ENCODE peak calls at places on chromosomes 4 and X, in four cellular contexts. One of them, this sample, is unnamed.

GRCh38 chr4:128917781-128918180 is 108.3 kb downstream of the JADE1 start:
- DNase-seq in adrenal gland: no peak
- DNase-seq in brain microvascular endothelial cell: no peak
- DNase-seq in cardiac fibroblast: no peak
- DNase-seq in this sample: no peak

GRCh38 chrX:123085311-123085940 is 98.7 kb upstream of the GRIA3 start:
- DNase-seq in adrenal gland: no peak
- DNase-seq in cardiac fibroblast: peak
- DNase-seq in brain microvascular endothelial cell: peak
- DNase-seq in this sample: no peak

GRCh38 chr4:118351851-118352827 is 664 bp downstream of the PRSS12 start:
- DNase-seq in cardiac fibroblast: peak
- DNase-seq in brain microvascular endothelial cell: peak
- DNase-seq in adrenal gland: no peak
- DNase-seq in this sample: peak

GRCh38 chrX:133639726-133640125 is 224.4 kb upstream of the GPC4 start:
- DNase-seq in cardiac fibroblast: no peak
- DNase-seq in brain microvascular endothelial cell: no peak
- DNase-seq in adrenal gland: no peak
- DNase-seq in this sample: no peak

GRCh38 chr4:139085141-139085540 is 69.6 kb downstream of the NOCT start:
- DNase-seq in adrenal gland: no peak
- DNase-seq in cardiac fibroblast: peak
- DNase-seq in brain microvascular endothelial cell: no peak
- DNase-seq in this sample: peak

GRCh38 chrX:140672840-140673731 is 36.5 kb upstream of the LINC00632 start:
- DNase-seq in brain microvascular endothelial cell: no peak
- DNase-seq in cardiac fibroblast: no peak
- DNase-seq in adrenal gland: no peak
- DNase-seq in this sample: no peak

GRCh38 chr4:81839347-81840042 is 367.8 kb upstream of the RASGEF1B start:
- DNase-seq in brain microvascular endothelial cell: no peak
- DNase-seq in adrenal gland: no peak
- DNase-seq in cardiac fibroblast: no peak
- DNase-seq in this sample: peak

GRCh38 chr4:177579649-177580048 is 137.4 kb upstream of the AGA start:
- DNase-seq in brain microvascular endothelial cell: no peak
- DNase-seq in cardiac fibroblast: peak
- DNase-seq in adrenal gland: no peak
- DNase-seq in this sample: no peak

GRCh38 chr4:82782626-82783025 is 16.0 kb downstream of the SCD5 start:
- DNase-seq in cardiac fibroblast: no peak
- DNase-seq in adrenal gland: no peak
- DNase-seq in brain microvascular endothelial cell: no peak
- DNase-seq in this sample: peak

GRCh38 chr4:145828802-145829485 is 109.7 kb downstream of the ZNF827 start:
- DNase-seq in adrenal gland: no peak
- DNase-seq in brain microvascular endothelial cell: no peak
- DNase-seq in cardiac fibroblast: no peak
- DNase-seq in this sample: no peak

GRCh38 chr4:17173300-17173699 is 274.9 kb upstream of the LDB2 start:
- DNase-seq in cardiac fibroblast: no peak
- DNase-seq in brain microvascular endothelial cell: no peak
- DNase-seq in adrenal gland: no peak
- DNase-seq in this sample: no peak
- TF ChIP-seq CTCF in cardiac fibroblast: peak
- TF ChIP-seq CTCF in brain microvascular endothelial cell: peak
- TF ChIP-seq CTCF in adrenal gland: peak
- TF ChIP-seq CTCF in this sample: no peak

GRCh38 chr4:4824232-4824631 is 35.2 kb upstream of the MSX1 start:
- DNase-seq in brain microvascular endothelial cell: no peak
- DNase-seq in adrenal gland: no peak
- DNase-seq in cardiac fibroblast: no peak
- DNase-seq in this sample: no peak

GRCh38 chr4:4829837-4830236 is 29.6 kb upstream of the MSX1 start:
- DNase-seq in adrenal gland: no peak
- DNase-seq in brain microvascular endothelial cell: no peak
- DNase-seq in cardiac fibroblast: no peak
- DNase-seq in this sample: no peak

GRCh38 chr4:4820739-4821138 is 38.7 kb upstream of the MSX1 start:
- DNase-seq in adrenal gland: no peak
- DNase-seq in brain microvascular endothelial cell: no peak
- DNase-seq in cardiac fibroblast: no peak
- DNase-seq in this sample: no peak

GRCh38 chr4:4821577-4821976 is 37.9 kb upstream of the MSX1 start:
- DNase-seq in cardiac fibroblast: no peak
- DNase-seq in adrenal gland: no peak
- DNase-seq in brain microvascular endothelial cell: no peak
- DNase-seq in this sample: no peak

DNA sequence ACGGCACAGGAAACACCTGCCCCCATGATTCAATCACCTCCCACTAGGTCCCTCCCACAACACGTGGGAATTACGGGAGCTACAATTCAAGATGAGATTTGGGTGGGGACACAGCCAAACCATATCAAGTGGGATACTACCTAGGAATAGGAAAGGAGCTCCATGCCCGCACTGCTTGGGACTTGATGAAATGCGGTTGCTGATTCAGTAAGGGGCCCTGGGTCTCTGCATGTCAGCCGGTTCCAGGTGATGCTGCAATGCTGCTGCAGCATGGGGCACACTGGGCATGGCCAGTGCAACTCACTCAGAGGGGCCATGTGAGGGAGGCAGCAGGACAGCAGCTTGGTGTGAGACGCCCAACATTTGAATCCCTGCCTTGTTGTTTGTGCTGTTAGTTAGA is 34.0 kb upstream of the MSX1 start:
- DNase-seq in brain microvascular endothelial cell: no peak
- DNase-seq in adrenal gland: no peak
- DNase-seq in cardiac fibroblast: no peak
- DNase-seq in this sample: no peak
- H3K4me3 ChIP-seq in brain microvascular endothelial cell: no peak
- H3K4me3 ChIP-seq in adrenal gland: no peak
- H3K4me3 ChIP-seq in cardiac fibroblast: no peak
- H3K4me3 ChIP-seq in this sample: no peak

DNA sequence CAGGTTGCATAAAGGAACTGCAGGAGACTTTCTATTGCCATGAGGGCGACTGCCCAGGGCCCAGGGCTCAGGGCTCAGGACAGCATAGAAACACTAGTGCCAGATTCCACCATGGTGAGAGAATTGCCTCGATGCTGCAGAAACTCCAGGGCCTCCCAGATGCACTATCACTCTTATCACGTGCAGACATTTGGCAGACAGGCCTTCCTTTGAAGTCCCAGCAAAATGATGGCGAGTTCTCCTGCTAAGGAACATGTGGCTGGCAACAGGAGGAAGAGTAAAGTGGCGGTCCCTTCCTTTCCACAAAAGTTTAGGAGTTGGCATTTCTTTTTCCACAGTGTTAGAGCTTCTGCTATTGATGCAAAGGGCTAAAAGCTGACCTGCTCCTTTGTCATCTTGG is 214.0 kb upstream of the LNX1 start:
- DNase-seq in adrenal gland: no peak
- DNase-seq in cardiac fibroblast: no peak
- DNase-seq in brain microvascular endothelial cell: no peak
- DNase-seq in this sample: no peak
- TF ChIP-seq CTCF in adrenal gland: no peak
- TF ChIP-seq CTCF in cardiac fibroblast: no peak
- TF ChIP-seq CTCF in brain microvascular endothelial cell: no peak
- TF ChIP-seq CTCF in this sample: no peak

DNA sequence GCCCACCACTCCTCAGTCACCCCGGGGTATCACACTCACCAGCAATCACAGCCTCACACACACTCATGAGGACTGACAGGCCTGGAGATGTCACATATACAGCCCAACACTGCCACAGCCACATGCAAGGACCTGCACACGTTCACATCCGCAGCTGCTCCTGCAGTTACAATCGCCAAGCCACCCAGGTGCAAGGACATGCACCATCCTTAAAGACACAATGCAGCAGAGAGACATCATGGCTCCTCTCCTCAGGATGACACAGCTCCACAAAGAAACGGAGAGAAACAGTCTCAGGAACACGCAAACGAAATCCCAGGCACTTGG is 1.1 kb downstream of the PCSK1N start:
- DNase-seq in brain microvascular endothelial cell: no peak
- DNase-seq in adrenal gland: no peak
- DNase-seq in cardiac fibroblast: no peak
- DNase-seq in this sample: peak
- H3K4me3 ChIP-seq in brain microvascular endothelial cell: no peak
- H3K4me3 ChIP-seq in adrenal gland: no peak
- H3K4me3 ChIP-seq in cardiac fibroblast: no peak
- H3K4me3 ChIP-seq in this sample: no peak